ENCODE peak calls at places on chromosomes 4 and X, in four cellular contexts. U, X, P and S are unnamed samples.

GRCh38 chrX:154734101-154734781 is 16.6 kb downstream of the GAB3 start:
- DNase-seq in U (peak), X (no peak), P (no peak), S (no peak)

GRCh38 chr4:80103615-80104014 is 30.6 kb upstream of the ANTXR2 start:
- DNase-seq in U (no peak), X (no peak), P (no peak), S (no peak)

GRCh38 chrX:25941559-25942250 is 196.4 kb upstream of the MAGEB18 start:
- DNase-seq in U (peak), X (no peak), P (no peak), S (no peak)

GRCh38 chrX:9482408-9482807 is 17.6 kb downstream of the TBL1X start:
- DNase-seq in U (peak), X (no peak), P (no peak), S (no peak)

GRCh38 chr4:146637853-146638800 is 566 bp upstream of the POU4F2 start:
- DNase-seq in U (no peak), X (no peak), P (no peak), S (no peak)

GRCh38 chr4:56158483-56158882 is 209.7 kb downstream of the CEP135 start:
- DNase-seq in U (no peak), X (no peak), P (no peak), S (no peak)

GRCh38 chrX:119853449-119853848 is 686 bp upstream of the UPF3B start:
- DNase-seq in U (no peak), X (no peak), P (no peak), S (no peak)

GRCh38 chr4:39883645-39884044 is 94.1 kb downstream of the PDS5A start:
- DNase-seq in U (no peak), X (no peak), P (no peak), S (no peak)

GRCh38 chrX:130165181-130165702 is 399 bp downstream of the AIFM1 start:
- DNase-seq in U (no peak), X (peak), P (no peak), S (no peak)

GRCh38 chr4:15654556-15655222 is 468 bp downstream of the FBXL5 start:
- DNase-seq in U (peak), X (peak), P (no peak), S (no peak)

GRCh38 chrX:31266172-31267076 is 194.6 kb upstream of the FTHL17 start:
- DNase-seq in U (peak), X (peak), P (peak), S (no peak)

DNA sequence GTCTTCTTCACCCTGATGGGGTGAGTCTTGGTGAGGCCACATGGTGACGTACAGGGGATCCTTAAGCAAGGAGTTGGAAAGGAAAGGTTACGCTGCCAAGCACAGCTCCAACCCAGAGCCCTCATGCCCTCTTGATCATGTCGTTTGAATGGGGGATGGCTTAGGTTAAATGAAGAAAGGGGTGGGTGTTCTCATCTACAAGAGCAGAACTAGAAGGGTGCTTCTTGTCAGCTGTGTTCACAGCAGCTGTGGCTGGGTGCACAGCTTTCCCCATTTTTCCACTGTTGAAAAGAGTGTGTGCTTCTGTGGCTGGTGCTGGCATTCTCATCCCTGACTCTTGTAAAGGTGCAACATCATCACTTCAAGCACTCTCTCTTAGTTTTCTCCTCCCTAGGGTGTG is 15.5 kb upstream of the SCRG1 start:
- DNase-seq in U (no peak), X (no peak), P (no peak), S (no peak)
- TF ChIP-seq MYC in U (no peak), X (no peak), P (no peak), S (no peak)

GRCh38 chr4:185039508-185040273 is 21.4 kb downstream of the HELT start:
- DNase-seq in U (peak), X (peak), P (peak), S (peak)
- H3K9ac ChIP-seq in U (no peak), X (no peak), P (peak), S (no peak)

GRCh38 chr4:85783900-85784299 is 308.9 kb downstream of the ARHGAP24 start:
- DNase-seq in U (no peak), X (no peak), P (no peak), S (no peak)
- TF ChIP-seq MYC in U (no peak), X (no peak), P (no peak), S (no peak)

DNA sequence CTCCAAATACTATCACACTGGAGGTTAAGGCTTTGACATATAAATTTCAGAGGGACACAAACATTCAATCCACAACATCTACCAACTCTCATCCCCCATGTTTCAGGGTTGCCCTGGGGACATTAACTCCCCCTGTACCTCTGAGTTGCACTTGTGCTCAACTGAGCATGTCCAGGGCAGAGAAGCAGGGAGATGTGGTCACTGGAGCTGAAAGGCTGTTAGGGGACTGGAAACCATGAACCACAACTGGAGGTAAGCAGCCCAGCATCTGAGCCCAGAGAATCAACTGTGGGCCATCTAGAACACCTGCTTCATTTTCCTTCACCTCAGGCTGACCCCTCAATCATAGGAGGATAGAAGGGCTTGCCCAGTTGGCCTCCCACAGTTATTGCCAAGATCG is 641.1 kb downstream of the MID1IP1 start:
- DNase-seq in U (no peak), X (no peak), P (no peak), S (peak)
- H3K9ac ChIP-seq in U (no peak), X (no peak), P (no peak), S (no peak)

GRCh38 chr4:30720656-30721352 is 635 bp downstream of the PCDH7 start:
- DNase-seq in U (peak), X (no peak), P (no peak), S (no peak)

GRCh38 chr4:30719363-30720020 is 677 bp upstream of the PCDH7 start:
- DNase-seq in U (peak), X (no peak), P (no peak), S (no peak)

GRCh38 chr4:30718889-30719252 is 1.3 kb upstream of the PCDH7 start:
- DNase-seq in U (peak), X (no peak), P (no peak), S (no peak)

GRCh38 chr4:30721353-30722091 is 1.4 kb downstream of the PCDH7 start:
- DNase-seq in U (peak), X (no peak), P (no peak), S (no peak)

GRCh38 chr4:30720021-30720655 is at the start of gene PCDH7:
- DNase-seq in U (peak), X (no peak), P (no peak), S (no peak)
- TF ChIP-seq MYC in U (no peak), X (no peak), P (no peak), S (no peak)

DNA sequence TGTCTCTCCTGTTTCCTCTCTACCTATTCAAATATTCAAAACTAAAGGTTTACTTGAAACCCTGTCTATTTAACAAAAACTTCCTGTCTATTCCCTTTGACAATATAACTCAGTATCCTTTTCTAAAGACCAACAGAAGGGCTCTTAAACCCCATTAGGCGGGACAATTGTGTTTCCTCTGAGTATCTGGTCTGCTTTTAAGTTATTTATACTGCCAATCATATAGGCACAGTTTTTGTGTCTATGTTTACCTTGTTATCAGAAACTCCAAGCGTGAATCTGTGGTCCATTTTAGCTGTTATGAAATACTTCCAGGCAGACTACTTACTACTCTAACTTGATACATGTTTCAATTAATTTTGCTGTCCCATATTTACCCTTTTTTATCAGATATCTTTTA is 350.0 kb upstream of the CTSO start:
- DNase-seq in U (no peak), X (no peak), P (no peak), S (no peak)
- H3K9ac ChIP-seq in U (no peak), X (no peak), P (no peak), S (no peak)

GRCh38 chr4:30716671-30717207 is 3.4 kb upstream of the PCDH7 start:
- DNase-seq in U (peak), X (no peak), P (no peak), S (no peak)

GRCh38 chr4:30716158-30716557 is 4.0 kb upstream of the PCDH7 start:
- DNase-seq in U (peak), X (peak), P (no peak), S (no peak)

GRCh38 chr4:30714408-30715031 is 5.6 kb upstream of the PCDH7 start:
- DNase-seq in U (peak), X (peak), P (peak), S (no peak)

GRCh38 chr4:30718021-30718888 is 1.9 kb upstream of the PCDH7 start:
- DNase-seq in U (peak), X (no peak), P (no peak), S (no peak)

GRCh38 chr4:30717208-30718020 is 2.8 kb upstream of the PCDH7 start:
- DNase-seq in U (peak), X (no peak), P (no peak), S (no peak)
- TF ChIP-seq MYC in U (no peak), X (no peak), P (no peak), S (no peak)

DNA sequence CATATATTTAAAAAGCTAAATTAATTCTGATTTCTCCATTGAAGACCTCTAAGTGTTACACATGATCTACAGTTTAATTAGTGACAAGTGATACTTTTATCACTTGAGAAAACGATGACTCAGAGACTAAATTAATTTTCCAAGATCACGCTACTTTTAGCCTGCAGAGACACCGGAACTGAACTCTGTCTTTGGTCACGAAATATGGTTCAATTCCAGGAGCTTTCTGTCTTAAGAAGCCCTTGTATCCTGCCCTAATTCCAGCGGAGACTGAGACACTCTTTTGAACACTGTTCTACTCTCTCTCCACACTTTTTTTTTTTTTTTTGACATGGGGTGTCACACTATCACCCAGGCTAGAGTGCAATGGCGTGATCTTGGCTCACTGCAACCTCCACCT is 63.6 kb downstream of the IRF2 start:
- DNase-seq in U (no peak), X (no peak), P (no peak), S (no peak)
- H3K9ac ChIP-seq in U (no peak), X (no peak), P (no peak), S (no peak)

DNA sequence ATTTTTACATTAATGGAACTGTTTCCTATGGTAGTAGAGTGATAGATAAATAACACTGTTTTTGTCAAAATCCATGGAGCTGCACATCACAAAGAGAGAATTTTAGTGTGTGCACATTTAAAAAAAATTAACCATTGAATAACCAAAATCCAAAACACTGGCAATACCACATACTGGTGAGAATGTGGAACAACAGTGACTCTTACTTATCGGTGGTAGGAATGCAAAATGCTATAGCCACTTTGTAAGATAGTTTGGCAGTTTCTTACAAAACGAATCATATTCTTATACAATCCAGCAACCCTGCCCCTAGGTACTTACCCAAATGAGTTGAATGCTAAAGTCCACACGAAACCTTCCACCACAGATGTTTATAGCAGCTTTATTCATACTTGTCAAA is 229.6 kb upstream of the GPR101 start:
- DNase-seq in U (no peak), X (no peak), P (no peak), S (no peak)
- TF ChIP-seq MYC in U (no peak), X (no peak), P (no peak), S (no peak)